ENCODE peak calls at places on chromosome 7, in ten cellular contexts. R is fibroblast of lung, Y is esophagus squamous epithelium, E is GM23248, S is choroid plexus epithelial cell, M is NT2/D1, D is fibroblast of the aortic adventitia, W is Caco-2, C is Panc1, K is GM12865. V is an unnamed sample.

GRCh38 chr7:158002486-158003080 is 585.0 kb downstream of the PTPRN2 start:
- DNase-seq in M (no peak), K (no peak), D (no peak), Y (no peak), S (no peak), W (no peak), C (no peak), E (no peak), R (no peak), V (no peak)

GRCh38 chr7:21996641-21997040 is 50.9 kb upstream of the CDCA7L start:
- DNase-seq in E (peak), M (no peak), C (no peak), D (peak), Y (no peak), W (no peak), R (peak), K (no peak), S (peak), V (peak)

GRCh38 chr7:82404094-82404493 is 39.5 kb downstream of the CACNA2D1 start:
- DNase-seq in R (no peak), E (no peak), S (no peak), K (no peak), M (no peak), Y (no peak), C (no peak), W (no peak), D (no peak), V (no peak)

GRCh38 chr7:45593121-45593541 is 19.0 kb downstream of the ADCY1 start:
- DNase-seq in C (no peak), Y (no peak), E (no peak), D (no peak), W (no peak), S (no peak), M (no peak), K (no peak), R (no peak), V (no peak)

GRCh38 chr7:144771921-144772320 is 63.9 kb downstream of the TPK1 start:
- DNase-seq in R (no peak), D (no peak), Y (no peak), K (no peak), S (no peak), C (no peak), W (no peak), M (no peak), E (no peak), V (no peak)

GRCh38 chr7:129134356-129134972 is 10.0 kb upstream of the TSPAN33 start:
- DNase-seq in R (no peak), D (no peak), W (no peak), C (no peak), S (no peak), M (no peak), E (no peak), K (no peak), Y (no peak), V (no peak)

GRCh38 chr7:150835702-150836280 is 16.5 kb upstream of the AOC1 start:
- DNase-seq in R (no peak), M (no peak), D (no peak), C (no peak), Y (no peak), W (no peak), S (no peak), K (no peak), E (no peak), V (no peak)

GRCh38 chr7:125173571-125173970 is 243.9 kb upstream of the POT1 start:
- DNase-seq in Y (no peak), S (peak), E (no peak), M (no peak), R (peak), W (no peak), D (no peak), C (no peak), K (no peak), V (no peak)

DNA sequence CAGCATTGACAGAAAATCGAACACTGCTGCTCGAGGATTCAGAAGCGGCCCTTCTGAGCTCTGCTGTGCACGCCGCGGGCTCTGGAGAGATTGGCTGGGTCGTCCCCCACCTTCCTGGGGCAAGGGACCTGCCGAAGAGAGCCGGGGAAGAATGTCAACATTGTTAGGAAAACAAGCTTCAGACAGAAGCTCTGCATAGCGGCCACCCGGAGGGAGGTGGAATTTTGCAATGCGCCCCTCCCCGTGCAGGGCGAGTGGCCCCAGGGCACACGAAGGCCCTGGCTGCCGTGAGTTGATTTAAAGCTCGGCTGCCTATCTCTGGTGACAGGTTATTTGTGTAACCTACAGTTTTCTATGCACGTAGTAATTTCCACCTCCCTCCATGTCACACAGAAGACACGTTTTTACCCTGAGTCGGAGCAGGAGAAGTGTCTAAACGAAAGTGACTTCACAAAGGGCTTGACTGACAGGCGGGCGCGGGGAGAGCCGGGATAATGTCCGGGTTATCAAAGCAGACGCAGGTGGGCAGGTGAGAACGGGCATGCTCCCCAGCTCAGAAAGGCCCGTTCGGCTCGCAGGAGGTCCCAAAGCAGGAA is 84.7 kb downstream of the PDGFA start:
- DNase-seq in C (no peak), W (peak), Y (no peak), E (no peak), R (no peak), M (peak), S (peak), K (no peak), D (no peak), V (peak)
- H3K4me3 ChIP-seq in C (no peak), W (no peak), Y (peak), E (no peak), R (no peak), M (peak), S (peak), K (no peak), D (no peak), V (no peak)

GRCh38 chr7:48183965-48184364 is 12.7 kb downstream of the ABCA13 start:
- DNase-seq in M (no peak), E (no peak), R (no peak), Y (no peak), C (no peak), K (no peak), S (no peak), W (no peak), D (no peak), V (no peak)
- H3K4me3 ChIP-seq in M (no peak), E (no peak), R (no peak), Y (no peak), C (no peak), K (no peak), S (no peak), W (no peak), D (no peak), V (no peak)

DNA sequence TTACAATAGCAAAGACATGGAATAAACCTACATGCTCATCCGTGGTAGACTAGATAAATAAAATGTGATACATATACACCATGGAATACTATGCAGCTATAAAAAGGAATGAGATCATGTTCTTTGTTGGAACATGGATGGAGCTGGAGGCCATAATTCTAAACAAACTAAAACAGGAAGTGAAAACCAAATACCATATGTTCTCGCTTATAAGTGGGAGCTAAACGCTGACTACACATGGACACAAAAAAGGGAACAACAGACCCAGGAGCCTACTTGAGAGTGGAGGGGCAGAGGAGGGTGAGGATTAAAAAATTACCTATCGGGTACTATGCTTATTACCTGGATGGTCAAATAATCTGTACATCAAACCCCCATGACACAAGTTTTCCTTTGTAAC is 68.7 kb upstream of the SEC61G start:
- DNase-seq in C (no peak), D (no peak), E (no peak), Y (no peak), W (no peak), S (no peak), K (no peak), R (no peak), M (no peak), V (no peak)
- H3K4me3 ChIP-seq in C (no peak), D (no peak), E (no peak), Y (no peak), W (no peak), S (no peak), K (no peak), R (no peak), M (no peak), V (no peak)

DNA sequence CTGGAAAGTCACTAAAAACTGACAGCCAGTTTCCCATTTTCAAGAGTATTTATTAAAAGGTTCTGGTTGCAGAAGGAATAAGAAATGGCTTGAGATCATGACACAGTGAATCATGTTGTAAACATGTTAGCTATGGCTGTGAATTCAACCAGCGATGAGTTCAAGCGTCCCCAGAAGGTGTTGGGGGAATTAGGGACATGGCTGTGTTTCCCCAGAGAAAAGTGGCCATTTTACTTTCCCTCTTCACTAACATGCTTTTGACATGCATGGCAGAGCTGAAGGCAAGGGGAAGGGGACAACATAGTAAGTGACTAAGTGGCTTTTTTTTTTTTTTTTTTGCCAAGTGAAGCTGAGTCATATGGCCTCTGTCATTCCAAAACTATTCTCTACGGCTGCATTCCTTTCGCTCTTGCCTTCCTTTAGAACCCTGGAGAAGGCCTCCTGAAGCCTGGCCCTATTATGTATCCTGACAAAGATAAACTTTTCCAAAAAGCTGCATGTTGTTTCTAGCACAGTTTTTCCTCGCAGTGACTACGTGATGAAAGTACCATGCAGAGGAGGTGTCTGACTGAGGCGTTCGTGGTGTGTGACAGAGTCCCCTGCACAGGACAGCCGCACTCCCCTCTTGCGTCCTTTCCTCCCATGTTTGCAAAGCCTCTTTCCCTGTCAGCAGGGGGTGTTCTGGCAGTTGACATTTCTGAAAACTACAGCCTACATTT is 46.9 kb downstream of the EGFR start:
- DNase-seq in K (peak), E (peak), W (peak), D (peak), Y (no peak), M (peak), C (peak), R (peak), S (peak), V (peak)
- H3K4me3 ChIP-seq in K (no peak), E (peak), W (no peak), D (peak), Y (no peak), M (no peak), C (peak), R (no peak), S (no peak), V (peak)

GRCh38 chr7:139848274-139848673 is 19.2 kb downstream of the TBXAS1 start:
- DNase-seq in M (no peak), D (no peak), W (no peak), S (no peak), Y (no peak), R (no peak), K (no peak), C (no peak), E (no peak), V (no peak)

GRCh38 chr7:139851770-139852481 is 22.9 kb downstream of the TBXAS1 start:
- DNase-seq in W (no peak), S (no peak), K (no peak), M (no peak), C (no peak), E (no peak), D (no peak), Y (no peak), R (no peak), V (no peak)

GRCh38 chr7:139852482-139852845 is 23.4 kb downstream of the TBXAS1 start:
- DNase-seq in C (no peak), K (no peak), E (no peak), S (no peak), R (no peak), M (no peak), W (no peak), D (no peak), Y (no peak), V (no peak)

GRCh38 chr7:139853576-139854511 is 24.8 kb downstream of the TBXAS1 start:
- DNase-seq in K (no peak), M (no peak), C (no peak), S (peak), W (no peak), Y (no peak), D (peak), E (peak), R (peak), V (peak)

DNA sequence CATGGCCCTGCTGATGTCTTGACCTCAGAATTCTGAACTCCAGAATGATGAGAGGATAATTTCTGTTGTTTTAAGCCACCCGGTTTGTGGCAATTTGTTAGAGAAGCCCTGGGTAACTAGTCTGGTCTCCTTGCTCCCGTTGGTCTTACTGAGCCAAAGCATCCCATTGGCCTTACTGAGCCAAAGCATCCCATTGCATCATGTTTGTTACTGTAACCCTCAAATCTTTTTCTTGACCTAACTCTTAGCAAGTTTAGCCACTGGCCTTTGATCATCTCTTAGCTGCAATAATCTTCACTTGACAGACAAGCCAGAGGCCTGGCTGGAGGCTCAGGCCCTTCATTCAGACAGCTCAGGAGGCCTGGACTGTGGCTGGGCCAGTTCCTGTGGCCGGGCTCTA is 21.8 kb downstream of the TBXAS1 start:
- DNase-seq in Y (no peak), K (no peak), R (peak), W (no peak), C (no peak), M (no peak), D (peak), E (no peak), S (peak), V (peak)
- H3K4me3 ChIP-seq in Y (no peak), K (no peak), R (no peak), W (no peak), C (no peak), M (no peak), D (no peak), E (no peak), S (no peak), V (no peak)

GRCh38 chr7:140314571-140315480 is 83.5 kb downstream of the SLC37A3 start:
- DNase-seq in S (peak), M (no peak), R (peak), D (no peak), C (no peak), W (no peak), E (peak), Y (no peak), K (no peak), V (peak)

GRCh38 chr7:140317999-140318398 is 80.3 kb downstream of the SLC37A3 start:
- DNase-seq in W (no peak), K (no peak), R (no peak), E (no peak), C (no peak), Y (no peak), D (no peak), M (no peak), S (no peak), V (no peak)

GRCh38 chr7:140316165-140316661 is 82.1 kb downstream of the SLC37A3 start:
- DNase-seq in K (no peak), C (peak), E (peak), R (peak), D (peak), M (no peak), W (no peak), Y (no peak), S (peak), V (peak)

GRCh38 chr7:140317597-140317996 is 80.7 kb downstream of the SLC37A3 start:
- DNase-seq in Y (no peak), K (no peak), S (no peak), W (no peak), E (no peak), M (no peak), D (no peak), R (no peak), C (no peak), V (no peak)

GRCh38 chr7:140315498-140316164 is 82.7 kb downstream of the SLC37A3 start:
- DNase-seq in M (no peak), Y (no peak), R (no peak), K (no peak), W (no peak), D (no peak), C (no peak), E (no peak), S (no peak), V (no peak)
- H3K4me3 ChIP-seq in M (no peak), Y (peak), R (no peak), K (no peak), W (no peak), D (peak), C (no peak), E (peak), S (peak), V (no peak)

GRCh38 chr7:87414400-87415188 is 60.9 kb downstream of the ABCB4 start:
- DNase-seq in K (no peak), C (no peak), R (peak), S (peak), M (no peak), Y (no peak), W (no peak), E (peak), D (peak), V (peak)
- H3K4me3 ChIP-seq in K (no peak), C (no peak), R (no peak), S (no peak), M (no peak), Y (no peak), W (no peak), E (no peak), D (no peak), V (no peak)

DNA sequence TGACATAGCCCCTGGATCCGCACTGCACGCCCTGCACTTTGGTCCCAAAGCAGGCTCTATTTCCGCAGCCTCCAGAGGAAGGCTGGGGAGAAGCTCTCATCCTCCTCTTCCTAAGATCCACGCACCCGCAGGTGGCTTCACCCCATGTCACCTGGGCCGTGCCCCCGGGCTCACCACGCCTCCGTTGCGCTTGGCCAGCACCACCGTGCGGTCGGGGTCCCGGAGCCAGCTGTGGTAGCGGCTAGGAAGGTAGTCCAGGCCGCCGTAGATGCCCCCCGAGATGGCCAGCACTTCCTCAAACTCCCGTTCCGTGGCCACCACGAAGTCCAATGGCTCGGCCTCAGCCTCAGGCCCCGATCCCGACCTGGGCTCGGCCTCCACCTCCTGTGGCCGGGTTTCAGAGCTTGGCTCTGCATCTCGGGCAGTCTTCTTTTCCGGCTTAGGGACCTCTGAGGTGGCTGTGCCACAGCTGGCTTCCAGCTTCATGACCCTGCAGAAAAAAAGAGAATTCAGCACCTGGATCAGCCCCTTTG is 5.7 kb downstream of the NAT16 start:
- DNase-seq in Y (no peak), K (no peak), S (no peak), E (no peak), W (no peak), R (no peak), M (no peak), D (no peak), C (no peak), V (no peak)
- H3K4me3 ChIP-seq in Y (no peak), K (no peak), S (no peak), E (no peak), W (no peak), R (no peak), M (no peak), D (no peak), C (no peak), V (no peak)

GRCh38 chr7:77351539-77352004 is 64.6 kb downstream of the GSAP start:
- DNase-seq in E (no peak), M (no peak), S (peak), K (peak), C (no peak), W (no peak), Y (no peak), D (no peak), R (no peak), V (no peak)
- H3K4me3 ChIP-seq in E (no peak), M (no peak), S (no peak), K (peak), C (no peak), W (no peak), Y (no peak), D (no peak), R (no peak), V (no peak)

GRCh38 chr7:94649313-94649924 is 6.5 kb downstream of the SGCE start:
- DNase-seq in D (peak), W (no peak), R (no peak), Y (no peak), C (no peak), M (no peak), K (peak), S (peak), E (no peak), V (peak)
- H3K4me3 ChIP-seq in D (peak), W (no peak), R (no peak), Y (no peak), C (no peak), M (no peak), K (peak), S (no peak), E (no peak), V (no peak)